ENCODE peak calls at places on chromosomes 3 and 15, in seven cellular contexts. X is iris pigment epithelial cell; P is hepatic stellate cell; R is endothelial cell; L is stimulated activated CD8-positive, alpha-beta memory T cell treated with anti-CD3 and anti-CD28 coated beads, Interleukin-15, amount 100 ng/mL, for 4 hours; I is NCI-H2081; O is IMR-90. Z is an unnamed sample.

GRCh38 chr15:61383421-61383820 is 154.3 kb upstream of the RORA start:
- DNase-seq in L (no peak), I (no peak), O (peak; percentile 36), R (no peak), P (peak; percentile 2), X (peak; percentile 54), Z (peak; percentile 91)

GRCh38 chr3:42159706-42160472 is 68.7 kb downstream of the TRAK1 start:
- DNase-seq in I (no peak), L (no peak), X (peak; percentile 10), O (no peak), P (peak; percentile 29), R (peak; percentile 64), Z (peak; percentile 29)

GRCh38 chr15:70250208-70251201 is 152.8 kb upstream of the TLE3 start:
- DNase-seq in R (no peak), I (no peak), O (no peak), L (no peak), P (no peak), X (no peak), Z (no peak)

GRCh38 chr3:122918576-122919290 is 108.8 kb downstream of the SEMA5B start:
- DNase-seq in X (peak; percentile 17), I (no peak), L (no peak), O (peak; percentile 24), P (no peak), R (no peak), Z (peak; percentile 36)

GRCh38 chr15:41772720-41773331 is 1.5 kb upstream of the MAPKBP1 start:
- DNase-seq in I (peak; percentile 31), R (peak; percentile 60), O (peak; percentile 80), P (peak; percentile 76), X (peak; percentile 73), L (peak; percentile 26), Z (peak; percentile 88)

GRCh38 chr3:53161345-53161819 is 373 bp downstream of the PRKCD start:
- DNase-seq in P (peak; percentile 63), X (no peak), R (no peak), O (no peak), L (no peak), I (no peak), Z (peak; percentile 54)

GRCh38 chr3:26236991-26237682 is 385.4 kb upstream of the LRRC3B start:
- DNase-seq in X (no peak), P (no peak), L (no peak), R (no peak), I (no peak), O (no peak), Z (no peak)

GRCh38 chr3:188624828-188625227 is 470.9 kb downstream of the LPP start:
- DNase-seq in R (no peak), P (no peak), O (no peak), L (no peak), I (no peak), X (no peak), Z (no peak)

GRCh38 chr3:113057117-113057516 is 66.3 kb downstream of the GTPBP8 start:
- DNase-seq in L (no peak), O (no peak), X (no peak), I (no peak), R (no peak), P (no peak), Z (no peak)

GRCh38 chr15:66800584-66801235 is 98.7 kb downstream of the SMAD6 start:
- DNase-seq in I (no peak), X (no peak), P (no peak), O (no peak), L (no peak), R (no peak), Z (peak; percentile 59)

GRCh38 chr3:52017467-52018065 is 21.9 kb upstream of the RPL29 start:
- DNase-seq in O (no peak), P (no peak), X (no peak), L (no peak), I (no peak), R (no peak), Z (peak; percentile 27)

GRCh38 chr15:50552238-50552637 is 5.8 kb upstream of the USP50 start:
- DNase-seq in I (no peak), O (no peak), R (no peak), X (no peak), L (no peak), P (no peak), Z (no peak)

GRCh38 chr15:22949074-22949547 is 31.1 kb downstream of the CYFIP1 start:
- DNase-seq in I (no peak), R (peak; percentile 43), O (peak; percentile 24), L (no peak), P (peak; percentile 64), X (peak; percentile 23), Z (peak; percentile 86)

GRCh38 chr3:14222457-14222856 is 43.8 kb downstream of the LSM3 start:
- DNase-seq in I (no peak), X (no peak), P (no peak), R (no peak), L (no peak), O (no peak), Z (no peak)

GRCh38 chr3:45041666-45042065 is 15.6 kb downstream of the CLEC3B start:
- DNase-seq in I (no peak), R (no peak), L (no peak), P (no peak), O (no peak), X (no peak), Z (no peak)

GRCh38 chr3:9866639-9867038 is 13.4 kb downstream of the CIDEC start:
- DNase-seq in X (peak; percentile 58), O (no peak), I (no peak), L (no peak), R (no peak), P (no peak), Z (no peak)

GRCh38 chr3:3778641-3779270 is 20.5 kb upstream of the LRRN1 start:
- DNase-seq in P (no peak), I (no peak), O (no peak), R (no peak), L (no peak), X (peak; percentile 15), Z (no peak)

GRCh38 chr3:190041333-190042041 is 79.2 kb downstream of the P3H2 start:
- DNase-seq in I (no peak), O (peak; percentile 69), X (peak; percentile 66), L (no peak), P (no peak), R (no peak), Z (no peak)

GRCh38 chr15:57505949-57506391 is 85.7 kb upstream of the MYZAP start:
- DNase-seq in P (no peak), I (no peak), O (no peak), R (no peak), X (peak; percentile 42), L (no peak), Z (peak; percentile 77)

GRCh38 chr3:133663569-133664313 is 2.0 kb upstream of the TOPBP1 start:
- DNase-seq in X (peak; percentile 61), P (peak; percentile 61), O (peak; percentile 55), I (peak; percentile 79), R (peak; percentile 40), L (no peak), Z (peak; percentile 75)

GRCh38 chr3:30666564-30667249 is 60.3 kb downstream of the TGFBR2 start:
- DNase-seq in O (no peak), P (no peak), X (no peak), L (no peak), R (no peak), I (no peak), Z (no peak)

GRCh38 chr3:38115645-38116427 is 21.1 kb downstream of the ACAA1 start:
- DNase-seq in I (no peak), R (no peak), L (no peak), O (no peak), P (no peak), X (no peak), Z (no peak)

GRCh38 chr3:71585891-71586809 is 2.6 kb upstream of the FOXP1 start:
- DNase-seq in O (peak; percentile 66), I (no peak), X (peak; percentile 65), P (no peak), R (no peak), L (no peak), Z (peak; percentile 60)

GRCh38 chr3:136247436-136247835 is 2.7 kb upstream of the PCCB start:
- DNase-seq in X (no peak), P (no peak), R (no peak), L (no peak), I (peak; percentile 51), O (no peak), Z (no peak)

GRCh38 chr15:36936652-36937051 is 163.7 kb downstream of the MEIS2 start:
- DNase-seq in X (peak; percentile 36), O (peak; percentile 67), P (no peak), R (no peak), I (no peak), L (no peak), Z (peak; percentile 35)

GRCh38 chr3:100810671-100811070 is 101.4 kb downstream of the TFG start:
- DNase-seq in I (no peak), X (peak; percentile 82), L (no peak), O (peak; percentile 89), P (peak; percentile 6), R (no peak), Z (peak; percentile 83)

Z was measured in GM23248.